ENCODE peak calls at places on chromosomes 7 and 10, in six cellular contexts. P is D341Med; C is stimulated activated CD4-positive, alpha-beta T cell treated with anti-CD3 and anti-CD28 coated beads, Interleukin-15, amount 100 ng/mL, for 24 hours; B is stimulated activated CD8-positive, alpha-beta memory T cell treated with anti-CD3 and anti-CD28 coated beads, Interleukin-15, amount 100 ng/mL, for 4 hours; M is progenitor cell of endocrine pancreas; T is mesenchymal stem cell. O is an unnamed sample.

GRCh38 chr7:122552769-122553168 is 146.1 kb downstream of the RNF133 start:
- DNase-seq in P (no peak), C (no peak), B (no peak), M (no peak), T (no peak), O (no peak)

GRCh38 chr10:58266826-58267712 is 625 bp downstream of the IPMK start:
- DNase-seq in P (peak), C (peak), B (no peak), M (peak), T (peak), O (peak)

GRCh38 chr7:16098058-16098457 is 323.3 kb downstream of the CRPPA start:
- DNase-seq in P (no peak), C (no peak), B (no peak), M (no peak), T (no peak), O (no peak)

GRCh38 chr7:21413502-21413901 is 14.4 kb upstream of the SP4 start:
- DNase-seq in P (no peak), C (no peak), B (no peak), M (no peak), T (no peak), O (no peak)

GRCh38 chr7:75980126-75980864 is 14.1 kb downstream of the TMEM120A start:
- DNase-seq in P (peak), C (no peak), B (no peak), M (no peak), T (no peak), O (no peak)

GRCh38 chr7:121544726-121545125 is 148.6 kb upstream of the FAM3C start:
- DNase-seq in P (no peak), C (no peak), B (no peak), M (no peak), T (peak), O (no peak)

GRCh38 chr10:31745612-31746376 is 182.8 kb downstream of the ARHGAP12 start:
- DNase-seq in P (no peak), C (peak), B (peak), M (no peak), T (peak), O (no peak)

GRCh38 chr10:6748981-6749630 is 169.0 kb upstream of the PRKCQ start:
- DNase-seq in P (no peak), C (no peak), B (no peak), M (no peak), T (peak), O (no peak)

GRCh38 chr7:128347573-128348147 is 4.0 kb upstream of the RBM28 start:
- DNase-seq in P (peak), C (peak), B (no peak), M (no peak), T (peak), O (peak)

GRCh38 chr7:10122573-10123100 is 851.0 kb upstream of the PHF14 start:
- DNase-seq in P (peak), C (no peak), B (no peak), M (no peak), T (peak), O (peak)

GRCh38 chr10:119207713-119208552 is 562 bp downstream of the GRK5 start:
- DNase-seq in P (peak), C (peak), B (no peak), M (peak), T (peak), O (peak)

GRCh38 chr7:105759670-105760548 is 116.5 kb downstream of the ATXN7L1 start:
- DNase-seq in P (peak), C (peak), B (no peak), M (no peak), T (peak), O (peak)

GRCh38 chr7:94295805-94296204 is 98.9 kb upstream of the COL1A2 start:
- DNase-seq in P (no peak), C (no peak), B (no peak), M (no peak), T (peak), O (no peak)

GRCh38 chr7:73701357-73701995 is 18.0 kb downstream of the STX1A start:
- DNase-seq in P (peak), C (peak), B (no peak), M (peak), T (peak), O (peak)

GRCh38 chr7:30800785-30801252 is 29.6 kb downstream of the MINDY4 start:
- DNase-seq in P (peak), C (peak), B (no peak), M (no peak), T (peak), O (peak)

GRCh38 chr7:83936056-83936703 is 258.4 kb downstream of the SEMA3A start:
- DNase-seq in P (peak), C (peak), B (no peak), M (peak), T (peak), O (peak)

GRCh38 chr10:35216303-35216905 is 89.8 kb downstream of the CREM start:
- DNase-seq in P (no peak), C (peak), B (peak), M (no peak), T (peak), O (no peak)

GRCh38 chr7:132655071-132655761 is 78.9 kb upstream of the PLXNA4 start:
- DNase-seq in P (no peak), C (peak), B (no peak), M (no peak), T (peak), O (no peak)

GRCh38 chr10:24858244-24858907 is 94.0 kb downstream of the PRTFDC1 start:
- DNase-seq in P (peak), C (no peak), B (no peak), M (no peak), T (peak), O (no peak)

GRCh38 chr10:110391541-110391940 is 86.8 kb upstream of the SMNDC1 start:
- DNase-seq in P (no peak), C (no peak), B (no peak), M (no peak), T (no peak), O (no peak)

GRCh38 chr7:131364767-131365344 is 37.2 kb downstream of the MKLN1 start:
- DNase-seq in P (no peak), C (no peak), B (no peak), M (no peak), T (no peak), O (no peak)

GRCh38 chr7:151045967-151046366 is 2.4 kb upstream of the ASIC3 start:
- DNase-seq in P (no peak), C (no peak), B (no peak), M (no peak), T (no peak), O (no peak)

GRCh38 chr10:75978213-75978612 is 546.8 kb downstream of the LRMDA start:
- DNase-seq in P (no peak), C (no peak), B (no peak), M (no peak), T (no peak), O (no peak)

GRCh38 chr7:17941171-17941490 is 837 bp upstream of the SNX13 start:
- DNase-seq in P (no peak), C (no peak), B (no peak), M (no peak), T (peak), O (no peak)

GRCh38 chr7:1593091-1593866 is 23.4 kb upstream of the PSMG3 start:
- DNase-seq in P (peak), C (peak), B (no peak), M (no peak), T (peak), O (peak)

GRCh38 chr10:10528563-10528910 is 489.1 kb upstream of the CELF2 start:
- DNase-seq in P (no peak), C (no peak), B (no peak), M (no peak), T (peak), O (no peak)

GRCh38 chr10:130021373-130021950 is 57.4 kb upstream of the EBF3 start:
- DNase-seq in P (no peak), C (no peak), B (no peak), M (no peak), T (peak), O (no peak)

GRCh38 chr10:112393341-112393740 is 19.4 kb downstream of the ACSL5 start:
- DNase-seq in P (no peak), C (no peak), B (no peak), M (no peak), T (no peak), O (no peak)

GRCh38 chr7:23514755-23515154 is 17.0 kb downstream of the TRA2A start:
- DNase-seq in P (no peak), C (peak), B (no peak), M (no peak), T (no peak), O (no peak)

GRCh38 chr7:117895271-117895670 is 22.0 kb upstream of the CTTNBP2 start:
- DNase-seq in P (no peak), C (no peak), B (no peak), M (no peak), T (no peak), O (no peak)

GRCh38 chr10:70765794-70766594 is 19.2 kb downstream of the TBATA start:
- DNase-seq in P (no peak), C (no peak), B (no peak), M (no peak), T (no peak), O (no peak)

GRCh38 chr7:105649727-105650381 is 68.6 kb upstream of the EFCAB10 start:
- DNase-seq in P (no peak), C (no peak), B (no peak), M (no peak), T (peak), O (no peak)

O was measured in WERI-Rb-1.